ENCODE peak calls at places on chromosomes 1 and 21, in four cellular contexts. L is H1, V is SK-N-SH, M is HepG2. E is an unnamed sample.

GRCh38 chr1:201214461-201214860 is 23.8 kb downstream of the IGFN1 start:
- DNase-seq in V (no peak), L (no peak), M (no peak), E (no peak)

GRCh38 chr1:150320667-150320978 is 710 bp upstream of the PRPF3 start:
- DNase-seq in L (no peak), M (no peak), V (no peak), E (no peak)

GRCh38 chr1:108692724-108693655 is 880 bp downstream of the PRPF38B start:
- DNase-seq in V (peak; percentile 61), M (peak; percentile 65), L (peak; percentile 67), E (peak; percentile 31)

GRCh38 chr21:43209575-43210453 is 41.0 kb downstream of the CRYAA start:
- DNase-seq in M (peak; percentile 72), L (no peak), V (peak; percentile 23), E (no peak)

GRCh38 chr1:26820784-26821269 is 5.7 kb upstream of the ZDHHC18 start:
- DNase-seq in L (no peak), V (no peak), M (peak; percentile 52), E (peak; percentile 77)

GRCh38 chr1:222887127-222887461 is 72.3 kb downstream of the DISP1 start:
- DNase-seq in M (no peak), L (no peak), V (no peak), E (no peak)

GRCh38 chr1:209267968-209268367 is 315.5 kb upstream of the CAMK1G start:
- DNase-seq in M (no peak), V (no peak), L (no peak), E (no peak)

GRCh38 chr1:175128523-175128922 is 60.9 kb downstream of the TNN start:
- DNase-seq in V (no peak), M (no peak), L (no peak), E (no peak)

GRCh38 chr1:156060937-156061636 is at the start of gene RAB25:
- DNase-seq in V (no peak), M (no peak), L (peak; percentile 84), E (no peak)

GRCh38 chr1:227299688-227300087 is 18.6 kb downstream of the CDC42BPA start:
- DNase-seq in M (no peak), V (no peak), L (no peak), E (no peak)

GRCh38 chr21:37758997-37759396 is 157.3 kb downstream of the KCNJ6 start:
- DNase-seq in M (peak; percentile 3), L (peak; percentile 84), V (peak; percentile 36), E (no peak)

GRCh38 chr21:34284613-34285160 is 79.1 kb upstream of the KCNE2 start:
- DNase-seq in V (no peak), M (no peak), L (no peak), E (no peak)

GRCh38 chr21:35831791-35832190 is 228.5 kb downstream of the SETD4 start:
- DNase-seq in V (no peak), L (no peak), M (no peak), E (no peak)

GRCh38 chr1:44571712-44572571 is 102.3 kb downstream of the TMEM53 start:
- DNase-seq in L (no peak), M (peak; percentile 39), V (peak; percentile 45), E (no peak)

DNA sequence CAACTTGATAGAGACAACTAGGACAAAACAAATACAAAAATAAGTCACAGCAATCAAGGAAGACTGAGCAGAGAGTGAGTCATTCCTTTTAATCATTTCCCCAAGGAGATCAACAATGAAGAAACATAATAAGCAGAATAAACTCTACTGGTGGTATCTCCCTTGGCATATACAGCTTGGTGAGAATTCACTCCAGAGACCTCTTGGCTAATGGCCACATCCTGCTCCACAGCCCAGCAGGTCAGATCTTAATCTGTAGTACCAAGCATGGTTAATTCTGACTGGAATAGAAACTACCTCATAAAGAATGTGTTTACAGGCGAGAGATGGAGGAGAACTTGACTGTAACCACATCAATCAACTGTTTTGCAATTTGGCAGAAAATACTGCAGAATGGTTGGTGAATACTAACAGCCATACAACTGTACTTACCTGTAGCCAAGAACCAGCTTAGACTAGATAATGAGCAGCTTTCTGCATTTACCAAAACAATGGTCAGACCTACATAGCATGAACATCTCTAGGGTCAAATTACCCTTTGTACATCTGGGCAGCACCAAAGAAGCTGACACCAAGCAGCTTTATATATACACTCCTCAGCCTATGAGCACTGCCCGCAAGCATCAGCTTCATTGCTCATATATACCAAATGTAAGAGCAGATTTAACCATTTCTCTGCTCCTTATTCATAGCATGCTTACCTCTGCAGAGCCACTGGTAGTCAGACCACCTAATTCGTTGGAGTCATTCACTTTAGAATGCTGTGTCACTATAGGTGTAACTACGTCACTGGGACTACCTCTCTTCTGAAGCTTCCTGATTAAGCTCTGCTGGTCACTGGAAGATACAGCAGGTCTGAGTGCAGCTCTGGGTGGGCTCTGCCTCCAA is 51.0 kb downstream of the KIAA0319L start:
- DNase-seq in V (peak; percentile 39), L (no peak), M (no peak), E (peak; percentile 95)
- TF ChIP-seq TCF12 in V (peak; percentile 70), L (no peak), M (no peak), E (no peak)

GRCh38 chr1:29504266-29504665 is 267.9 kb downstream of the PTPRU start:
- DNase-seq in V (no peak), L (peak; percentile 37), M (no peak), E (no peak)
- TF ChIP-seq TCF12 in V (no peak), L (no peak), M (no peak), E (no peak)

GRCh38 chr1:169568497-169568896 is 17.8 kb downstream of the F5 start:
- DNase-seq in L (no peak), V (no peak), M (peak; percentile 76), E (no peak)
- TF ChIP-seq TCF12 in L (no peak), V (no peak), M (no peak), E (no peak)

GRCh38 chr1:94274561-94274960 is 37.2 kb upstream of the ARHGAP29 start:
- DNase-seq in V (no peak), L (no peak), M (no peak), E (no peak)

GRCh38 chr1:94272388-94272787 is 35.0 kb upstream of the ARHGAP29 start:
- DNase-seq in M (no peak), L (no peak), V (no peak), E (no peak)

GRCh38 chr1:94276900-94277581 is 39.7 kb upstream of the ARHGAP29 start:
- DNase-seq in M (no peak), L (no peak), V (no peak), E (no peak)

GRCh38 chr1:94273111-94273510 is 35.7 kb upstream of the ARHGAP29 start:
- DNase-seq in M (no peak), L (no peak), V (no peak), E (no peak)

GRCh38 chr1:94275116-94275515 is 37.7 kb upstream of the ARHGAP29 start:
- DNase-seq in V (no peak), M (no peak), L (no peak), E (no peak)
- TF ChIP-seq TCF12 in V (no peak), M (no peak), L (no peak), E (no peak)

DNA sequence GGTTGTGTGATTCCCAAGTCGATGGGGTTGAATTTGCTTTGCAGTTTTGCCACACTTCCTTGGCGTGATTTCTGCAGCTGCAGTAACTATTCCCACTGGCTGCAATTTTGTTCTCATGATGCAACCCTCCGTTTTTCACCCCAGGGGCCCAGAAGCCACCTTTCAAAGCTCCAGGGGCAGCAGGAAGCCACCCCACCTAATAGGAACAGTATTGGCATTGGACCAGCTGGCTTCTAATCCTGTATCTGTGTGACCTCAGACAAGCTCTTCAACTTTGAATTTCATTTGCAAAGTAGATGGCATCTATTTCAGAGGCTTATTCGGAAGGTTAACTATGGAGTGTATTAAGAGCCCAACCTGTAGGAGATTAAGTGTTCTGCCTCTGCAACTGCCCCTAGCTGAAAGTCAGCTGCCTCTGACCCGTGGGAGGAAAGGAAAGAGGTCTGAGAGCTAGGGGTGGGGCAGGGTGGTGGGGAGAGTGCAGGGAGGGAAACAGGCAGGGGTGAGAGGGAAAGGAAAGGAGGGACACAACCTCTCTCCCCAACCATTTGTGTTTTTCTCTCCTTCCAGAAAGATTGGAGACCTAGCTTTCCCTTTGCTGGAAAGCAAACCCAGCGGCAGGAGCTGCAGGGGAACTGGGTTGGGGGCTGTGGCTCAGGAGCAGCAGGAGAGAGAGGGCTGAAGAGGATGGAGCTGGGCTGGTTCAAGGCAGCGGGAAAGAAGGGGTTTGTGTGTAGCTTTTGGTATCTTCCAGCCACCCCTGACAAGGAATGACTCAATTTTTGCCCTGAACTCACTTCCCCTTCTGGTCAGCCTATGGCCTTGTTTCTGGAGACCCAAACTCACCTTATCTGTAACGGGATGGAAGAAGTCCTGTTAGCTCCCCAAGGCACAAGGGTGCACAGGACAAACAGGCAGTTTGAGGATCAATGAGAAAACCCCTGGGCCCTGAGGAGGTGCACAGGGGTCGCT is 12.9 kb downstream of the C1orf115 start:
- DNase-seq in L (no peak), V (no peak), M (no peak), E (no peak)
- TF ChIP-seq TCF12 in L (no peak), V (no peak), M (no peak), E (no peak)

GRCh38 chr21:26966978-26967913 is at the start of gene ADAMTS5:
- DNase-seq in V (peak; percentile 80), L (peak; percentile 69), M (no peak), E (no peak)
- TF ChIP-seq TCF12 in V (no peak), L (no peak), M (no peak), E (no peak)

GRCh38 chr1:4107291-4107690 is 207.2 kb upstream of the C1orf174 start:
- DNase-seq in V (no peak), L (no peak), M (no peak), E (no peak)

GRCh38 chr1:4109626-4109940 is 209.5 kb upstream of the C1orf174 start:
- DNase-seq in L (no peak), V (no peak), M (no peak), E (no peak)

GRCh38 chr1:4106731-4107130 is 206.7 kb upstream of the C1orf174 start:
- DNase-seq in V (no peak), M (no peak), L (no peak), E (no peak)

GRCh38 chr1:4108741-4109625 is 208.9 kb upstream of the C1orf174 start:
- DNase-seq in M (no peak), L (no peak), V (peak; percentile 71), E (no peak)

GRCh38 chr1:4108341-4108740 is 208.3 kb upstream of the C1orf174 start:
- DNase-seq in V (no peak), M (no peak), L (no peak), E (no peak)
- TF ChIP-seq TCF12 in V (no peak), M (no peak), L (no peak), E (no peak)

E was measured in GM12878.